ENCODE peak calls at places on chromosome 1, in four cellular contexts. Y, G, A and Z are unnamed samples.

GRCh38 chr1:71170925-71171324 is 90.1 kb upstream of the ZRANB2 start:
- DNase-seq in G (no peak), A (no peak), Y (no peak), Z (no peak)

GRCh38 chr1:233020441-233020840 is 70.0 kb downstream of the NTPCR start:
- DNase-seq in G (no peak), Y (no peak), A (no peak), Z (no peak)

GRCh38 chr1:226870323-226871046 is at the start of gene PSEN2:
- DNase-seq in A (peak; percentile 89), G (peak; percentile 24), Y (peak; percentile 55), Z (peak; percentile 96)

GRCh38 chr1:200099040-200099439 is 71.5 kb downstream of the NR5A2 start:
- DNase-seq in Y (no peak), A (no peak), G (no peak), Z (no peak)

GRCh38 chr1:39127513-39127912 is 77.0 kb upstream of the MACF1 start:
- DNase-seq in Y (no peak), A (no peak), G (peak; percentile 62), Z (peak; percentile 38)

GRCh38 chr1:150514260-150514659 is 1.3 kb upstream of the FALEC start:
- DNase-seq in G (no peak), Y (no peak), A (no peak), Z (no peak)

GRCh38 chr1:182614796-182615451 is 10.7 kb upstream of the RGS16 start:
- DNase-seq in Y (peak; percentile 55), A (peak; percentile 67), G (no peak), Z (peak; percentile 27)

GRCh38 chr1:25204797-25205441 is 27.4 kb downstream of the SYF2 start:
- DNase-seq in Y (no peak), G (peak; percentile 66), A (peak; percentile 56), Z (peak; percentile 77)

GRCh38 chr1:50841791-50842387 is 118.2 kb downstream of the FAF1 start:
- DNase-seq in A (no peak), Y (no peak), G (peak; percentile 5), Z (no peak)

DNA sequence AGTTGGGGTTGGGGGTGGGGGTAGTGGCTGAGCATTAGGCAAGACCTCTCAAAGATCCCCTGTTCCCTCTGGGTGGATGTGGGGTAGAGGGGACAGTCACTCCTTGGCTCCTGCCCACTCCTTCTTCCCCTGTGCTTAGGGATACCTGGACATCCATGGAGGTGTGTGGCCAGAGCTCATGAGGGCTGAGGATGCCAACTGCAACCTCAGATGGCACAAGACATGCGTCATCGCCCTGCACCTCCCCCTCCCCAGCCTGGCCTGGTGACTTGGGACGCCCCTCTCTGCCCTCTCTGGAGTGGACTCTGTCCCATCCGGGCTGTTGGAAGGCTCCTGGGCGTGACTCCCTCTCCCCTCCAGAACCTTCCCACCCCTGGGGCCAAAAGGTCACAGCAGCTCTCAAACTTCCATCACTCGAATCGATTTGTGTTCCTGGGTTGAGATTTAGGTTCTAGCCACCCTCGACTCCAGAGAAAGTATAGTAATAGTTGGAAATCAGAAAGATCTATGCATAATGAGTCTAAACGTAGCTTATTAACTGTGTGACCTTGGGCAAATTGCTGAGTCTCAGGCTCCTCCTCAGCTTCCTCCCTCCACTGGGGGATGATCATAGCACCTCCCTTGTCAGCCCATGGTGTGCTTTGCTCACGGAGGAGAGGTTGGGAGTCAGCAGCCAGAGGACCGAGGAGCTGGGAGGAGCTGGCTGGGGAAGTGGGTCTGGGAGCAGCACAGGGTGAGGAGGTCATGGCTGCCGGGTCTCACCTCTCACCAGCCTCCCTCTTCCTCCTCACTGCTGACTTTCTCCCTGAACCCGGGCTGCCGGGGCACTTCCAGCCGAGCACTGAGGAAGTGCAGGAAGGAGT is 2.2 kb upstream of the PTPN7 start:
- DNase-seq in A (no peak), Y (no peak), G (no peak), Z (peak; percentile 50)
- TF ChIP-seq ELF4 in A (no peak), Y (no peak), G (no peak), Z (peak; percentile 64)

DNA sequence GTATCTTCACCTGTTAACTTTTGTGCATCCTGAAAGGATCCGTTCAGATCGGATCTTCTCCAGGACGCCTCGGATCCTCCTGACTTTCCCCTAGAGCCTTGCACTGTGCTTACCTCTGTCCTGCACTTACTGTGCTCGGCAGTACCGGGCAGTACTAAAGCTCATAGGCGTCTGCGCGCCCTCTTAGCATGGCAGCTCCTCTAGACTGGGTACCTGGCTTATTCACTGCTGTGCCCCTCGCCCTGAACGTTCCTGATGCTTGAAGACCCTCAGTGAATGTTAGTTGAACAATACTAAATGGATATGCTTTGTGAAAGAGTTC is 968 bp downstream of the SCP2 start:
- DNase-seq in G (no peak), A (no peak), Y (no peak), Z (no peak)
- TF ChIP-seq ELF4 in G (no peak), A (no peak), Y (no peak), Z (no peak)

DNA sequence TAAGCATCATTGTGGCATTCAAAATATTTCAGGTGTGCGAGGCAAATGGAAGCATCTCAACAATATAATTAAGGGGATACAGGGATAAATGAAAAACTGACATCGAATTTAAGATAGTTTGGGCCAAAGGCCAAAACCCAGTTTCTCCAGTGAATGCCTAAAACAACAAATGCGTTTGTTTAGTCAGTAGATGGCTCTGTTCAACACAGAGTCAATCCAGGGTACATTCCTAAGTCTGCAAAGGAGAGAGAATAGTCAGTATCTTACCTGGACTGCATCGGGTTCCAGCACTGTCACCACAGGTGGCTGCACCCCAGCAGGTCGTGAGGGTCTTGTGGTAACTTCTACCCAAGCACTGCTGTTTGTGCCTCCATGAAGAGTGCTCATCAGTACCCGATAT is 321.1 kb downstream of the KCTD3 start:
- DNase-seq in A (no peak), G (no peak), Y (no peak), Z (no peak)
- TF ChIP-seq ELF4 in A (no peak), G (no peak), Y (no peak), Z (no peak)

GRCh38 chr1:211281322-211282022 is 22.3 kb downstream of the RCOR3 start:
- DNase-seq in A (no peak), Y (no peak), G (no peak), Z (no peak)
- TF ChIP-seq ELF4 in A (no peak), Y (no peak), G (no peak), Z (no peak)

DNA sequence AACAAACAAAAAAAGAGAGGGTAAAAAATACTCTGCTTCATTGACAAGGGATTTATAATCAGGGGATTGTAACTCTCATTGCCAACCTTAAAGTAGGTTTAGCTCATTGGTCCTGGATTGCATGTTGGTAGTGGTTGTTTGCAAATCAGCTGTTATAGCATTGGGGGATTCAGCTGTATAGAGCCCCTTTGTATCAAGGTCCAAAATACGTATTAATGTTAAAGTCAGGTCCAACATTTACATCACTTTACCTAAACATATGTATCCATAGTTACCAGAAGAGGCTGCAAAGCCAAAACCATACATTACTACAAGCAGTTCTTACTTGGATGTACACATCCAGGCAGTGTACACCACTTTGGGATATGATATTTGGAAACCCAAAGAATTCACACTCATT is 29.4 kb downstream of the RPS27 start:
- DNase-seq in A (no peak), G (no peak), Y (no peak), Z (no peak)
- TF ChIP-seq ELF4 in A (no peak), G (no peak), Y (no peak), Z (no peak)

DNA sequence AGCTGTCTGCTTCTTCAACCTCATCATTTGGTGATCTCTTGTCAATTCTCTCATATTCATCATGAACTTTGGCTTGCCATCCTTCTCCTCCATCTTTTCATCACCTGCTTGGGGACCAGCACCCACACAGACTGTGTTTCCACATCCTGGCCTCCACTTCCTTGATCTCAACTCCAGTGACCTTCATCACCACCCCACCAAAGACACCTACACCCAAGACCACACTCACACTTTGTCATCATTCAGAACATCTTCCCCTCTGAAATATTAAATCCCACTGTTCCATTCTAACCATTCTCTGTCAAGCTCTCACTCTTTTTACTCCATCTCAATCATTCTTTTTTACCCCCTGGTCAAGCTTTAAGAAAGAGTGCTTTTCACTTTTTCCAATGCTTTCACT is 115.5 kb upstream of the VAV3 start:
- DNase-seq in Y (no peak), G (no peak), A (no peak), Z (no peak)
- TF ChIP-seq ELF4 in Y (no peak), G (no peak), A (no peak), Z (no peak)

GRCh38 chr1:230000439-230001184 is 66.4 kb upstream of the GALNT2 start:
- DNase-seq in Y (no peak), G (no peak), A (no peak), Z (no peak)

GRCh38 chr1:230003409-230003808 is 63.6 kb upstream of the GALNT2 start:
- DNase-seq in Y (no peak), G (no peak), A (no peak), Z (no peak)

GRCh38 chr1:229993894-229994293 is 73.1 kb upstream of the GALNT2 start:
- DNase-seq in A (no peak), Y (no peak), G (no peak), Z (no peak)

GRCh38 chr1:230002164-230002803 is 64.8 kb upstream of the GALNT2 start:
- DNase-seq in Y (no peak), A (no peak), G (no peak), Z (no peak)

GRCh38 chr1:229998980-229999379 is 68.1 kb upstream of the GALNT2 start:
- DNase-seq in A (no peak), Y (no peak), G (no peak), Z (no peak)
- TF ChIP-seq ELF4 in A (no peak), Y (no peak), G (no peak), Z (no peak)

DNA sequence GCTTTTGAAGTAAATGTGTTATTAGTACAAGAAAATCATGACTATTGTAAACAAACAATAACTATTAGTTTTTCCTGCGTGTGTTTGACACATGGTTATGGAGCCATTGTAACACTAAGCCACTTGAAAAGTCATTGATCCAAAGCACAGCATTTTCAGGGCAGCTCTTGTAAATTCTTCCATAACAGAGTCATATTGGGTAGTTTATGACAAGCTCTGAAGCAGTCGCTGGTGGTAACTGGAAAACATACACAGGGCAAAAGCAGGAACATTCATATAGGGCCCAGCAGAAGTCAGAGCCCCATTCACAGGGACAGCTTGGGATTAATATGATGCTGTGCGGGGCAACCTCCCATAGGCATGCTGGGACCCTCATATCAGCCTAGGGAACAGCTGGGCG is 483.2 kb upstream of the PTBP2 start:
- DNase-seq in A (no peak), G (no peak), Y (no peak), Z (no peak)
- TF ChIP-seq ELF4 in A (no peak), G (no peak), Y (no peak), Z (no peak)

GRCh38 chr1:204418174-204419063 is 6.8 kb upstream of the PPP1R15B start:
- DNase-seq in A (no peak), G (no peak), Y (no peak), Z (peak; percentile 29)
- TF ChIP-seq ELF4 in A (no peak), G (no peak), Y (no peak), Z (no peak)